ENCODE peak calls at places on chromosome 17, in four cellular contexts. M is testis, E is thyroid gland, G is tibial nerve. T is an unnamed sample.
A peak's percentile ranks its signal among the peaks of the same experiment; 100 is the strongest.

GRCh38 chr17:4607261-4607731 is 23.0 kb downstream of the SMTNL2 start:
- DNase-seq in G (no peak), E (no peak), M (peak; percentile 77), T (no peak)

GRCh38 chr17:32160526-32160925 is 18.2 kb downstream of the RHOT1 start:
- DNase-seq in E (no peak), M (no peak), G (no peak), T (no peak)

GRCh38 chr17:10130733-10131132 is 67.7 kb downstream of the GAS7 start:
- DNase-seq in M (no peak), G (no peak), E (no peak), T (no peak)

GRCh38 chr17:12231027-12231682 is 210.5 kb downstream of the MAP2K4 start:
- DNase-seq in G (no peak), M (no peak), E (no peak), T (no peak)

GRCh38 chr17:40322417-40323315 is 13.7 kb downstream of the RARA start:
- DNase-seq in G (no peak), E (peak; percentile 78), M (peak; percentile 46), T (peak; percentile 70)

GRCh38 chr17:3554440-3554839 is 3.2 kb downstream of the TRPV3 start:
- DNase-seq in G (no peak), E (no peak), M (no peak), T (no peak)

GRCh38 chr17:29210879-29211278 is 30.7 kb upstream of the MYO18A start:
- DNase-seq in E (no peak), G (no peak), M (no peak), T (no peak)

GRCh38 chr17:77884967-77885641 is 73.4 kb upstream of the TNRC6C start:
- DNase-seq in E (no peak), M (no peak), G (no peak), T (no peak)

GRCh38 chr17:73786286-73786743 is 142.1 kb upstream of the SDK2 start:
- DNase-seq in G (no peak), M (peak; percentile 26), E (no peak), T (peak; percentile 63)

GRCh38 chr17:61285483-61286320 is 113.9 kb upstream of the TBX2 start:
- DNase-seq in G (no peak), M (no peak), E (no peak), T (no peak)

GRCh38 chr17:58517378-58517927 is 3.0 kb upstream of the MTMR4 start:
- DNase-seq in E (no peak), G (no peak), M (no peak), T (no peak)

GRCh38 chr17:82464567-82464929 is 6.0 kb downstream of the NARF start:
- DNase-seq in G (no peak), E (no peak), M (no peak), T (no peak)

GRCh38 chr17:48517478-48517877 is 13.3 kb downstream of the HOXB1 start:
- DNase-seq in E (no peak), G (no peak), M (no peak), T (no peak)

GRCh38 chr17:43368740-43369506 is 29.9 kb upstream of the ARL4D start:
- DNase-seq in G (peak; percentile 68), E (peak; percentile 87), M (peak; percentile 78), T (peak; percentile 80)

GRCh38 chr17:44541884-44542581 is 15.3 kb upstream of the FZD2 start:
- DNase-seq in E (no peak), G (no peak), M (no peak), T (no peak)

GRCh38 chr17:46931596-46931995 is 8.6 kb downstream of the GOSR2 start:
- DNase-seq in M (no peak), G (no peak), E (no peak), T (no peak)

GRCh38 chr17:75405365-75406221 is at the start of gene GRB2:
- DNase-seq in G (peak; percentile 95), E (peak; percentile 99), M (peak; percentile 98), T (peak; percentile 99)

GRCh38 chr17:69506489-69506888 is 92.0 kb downstream of the MAP2K6 start:
- DNase-seq in M (no peak), E (no peak), G (no peak), T (no peak)

GRCh38 chr17:67246648-67247415 is 1.8 kb upstream of the HELZ start:
- DNase-seq in E (peak; percentile 87), G (no peak), M (peak; percentile 49), T (peak; percentile 78)

GRCh38 chr17:27513849-27514248 is 57.6 kb downstream of the KSR1 start:
- DNase-seq in G (no peak), M (no peak), E (peak; percentile 81), T (no peak)

GRCh38 chr17:41915566-41915965 is 3.2 kb downstream of the ACLY start:
- DNase-seq in E (no peak), G (no peak), M (no peak), T (no peak)

GRCh38 chr17:17236295-17237025 is 508 bp downstream of the FLCN start:
- DNase-seq in G (no peak), M (no peak), E (peak; percentile 42), T (no peak)

GRCh38 chr17:38535886-38536285 is 69.9 kb downstream of the SRCIN1 start:
- DNase-seq in E (no peak), M (no peak), G (no peak), T (no peak)

GRCh38 chr17:50359998-50360461 is 13.0 kb downstream of the MRPL27 start:
- DNase-seq in M (no peak), E (no peak), G (no peak), T (no peak)

GRCh38 chr17:32015245-32016013 is 8.2 kb downstream of the LRRC37B start:
- DNase-seq in M (no peak), E (no peak), G (no peak), T (no peak)

DNA sequence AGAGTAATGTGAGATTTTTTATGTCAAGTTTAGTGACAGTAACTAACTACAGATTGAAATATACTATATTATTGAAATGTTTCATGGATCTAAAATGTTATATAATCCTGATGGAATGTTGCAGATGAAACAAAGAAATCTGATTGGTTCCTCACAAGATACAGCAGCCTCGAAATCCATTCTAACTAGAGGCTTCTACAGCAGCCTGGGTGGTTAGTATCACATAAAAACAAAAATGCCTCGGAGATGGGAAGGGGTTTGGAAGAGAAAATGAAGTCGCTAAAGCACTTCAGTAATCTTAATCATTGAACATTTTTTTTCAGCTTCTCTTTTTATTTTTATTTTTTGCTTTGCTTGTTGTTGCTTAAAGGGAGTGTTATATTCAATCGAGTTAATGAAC is 75.2 kb downstream of the TANC2 start:
- DNase-seq in G (no peak), M (no peak), E (no peak), T (no peak)
- TF ChIP-seq CTCF in G (no peak), M (no peak), E (no peak), T (no peak)

DNA sequence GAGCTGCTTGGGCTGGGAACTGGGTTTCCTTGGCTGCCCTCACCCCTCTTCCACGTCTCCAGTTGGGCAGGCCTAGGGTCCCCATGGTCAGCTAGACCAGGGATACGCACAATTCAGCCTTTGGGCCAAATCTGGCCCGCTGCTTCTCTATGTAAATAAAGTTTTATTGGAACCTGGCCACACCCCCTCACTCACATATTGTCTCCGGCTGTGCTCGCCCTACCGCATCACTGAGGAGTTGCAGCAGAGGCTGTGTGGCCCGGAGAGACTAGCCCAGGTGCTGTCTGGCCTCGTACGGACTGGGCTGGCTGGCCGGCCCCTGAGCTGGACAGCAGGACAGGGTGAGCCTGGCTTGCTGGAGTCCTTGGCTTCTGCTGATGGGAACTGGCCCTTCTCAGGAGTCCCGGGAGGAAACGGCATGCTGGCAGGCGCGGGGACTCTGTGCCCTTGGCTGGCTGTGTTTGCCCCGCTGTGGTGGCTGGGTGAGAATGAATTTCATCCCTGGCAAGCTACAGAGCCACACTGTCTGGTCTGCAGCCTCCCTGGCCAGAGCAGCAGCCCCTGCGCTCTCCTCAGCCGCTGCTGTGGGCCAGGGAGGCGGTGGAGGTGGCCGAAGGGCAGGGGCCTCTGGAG is 82.0 kb downstream of the ENGASE start:
- DNase-seq in E (no peak), M (no peak), G (no peak), T (no peak)
- TF ChIP-seq POLR2A in E (no peak), M (no peak), G (no peak), T (no peak)

GRCh38 chr17:80362428-80363119 is 52.4 kb upstream of the ENDOV start:
- DNase-seq in G (peak; percentile 52), E (peak; percentile 21), M (peak; percentile 60), T (no peak)

GRCh38 chr17:80365001-80365965 is 49.7 kb upstream of the ENDOV start:
- DNase-seq in M (no peak), G (no peak), E (no peak), T (no peak)

GRCh38 chr17:80363518-80364090 is 51.4 kb upstream of the ENDOV start:
- DNase-seq in G (no peak), E (no peak), M (no peak), T (no peak)

GRCh38 chr17:80363120-80363515 is 51.8 kb upstream of the ENDOV start:
- DNase-seq in M (no peak), E (no peak), G (no peak), T (no peak)

DNA sequence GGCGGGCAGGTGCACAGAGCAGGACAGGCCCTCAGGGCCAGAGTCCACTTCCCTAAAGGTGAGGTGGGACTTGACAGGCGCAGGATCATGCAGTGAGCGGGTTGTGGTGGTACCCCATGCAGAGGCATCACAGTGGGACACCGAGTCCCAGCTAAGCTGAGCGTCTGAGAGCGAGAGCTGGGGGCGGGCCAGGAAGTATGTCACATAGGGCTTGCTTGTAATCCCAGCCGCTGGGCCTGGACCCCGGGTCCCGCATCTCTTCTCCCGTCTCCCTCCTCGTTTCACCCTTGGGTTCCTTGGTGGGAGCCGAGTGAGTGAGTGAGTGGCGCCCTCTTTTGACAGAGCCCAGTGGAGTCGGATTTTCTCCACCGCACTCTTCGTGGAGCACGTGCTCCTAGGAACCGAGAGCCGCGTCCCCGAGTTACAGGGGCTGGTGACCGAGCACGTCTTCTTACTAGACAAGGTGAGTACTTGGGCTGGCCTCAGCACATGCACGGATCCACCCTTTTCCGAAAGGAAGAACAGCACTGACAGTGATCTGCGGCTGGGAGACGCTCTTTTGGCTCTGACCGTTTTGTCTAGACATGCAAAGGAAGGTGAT is 50.8 kb upstream of the ENDOV start:
- DNase-seq in G (no peak), E (no peak), M (peak; percentile 60), T (no peak)
- TF ChIP-seq CTCF in G (no peak), E (no peak), M (no peak), T (no peak)

GRCh38 chr17:30337393-30337999 is 3.6 kb upstream of the TMIGD1 start:
- DNase-seq in E (no peak), M (no peak), G (no peak), T (no peak)

GRCh38 chr17:30332057-30332542 is 1.8 kb downstream of the TMIGD1 start:
- DNase-seq in M (no peak), G (no peak), E (no peak), T (no peak)

GRCh38 chr17:30334421-30334820 is 564 bp upstream of the TMIGD1 start:
- DNase-seq in E (no peak), M (no peak), G (no peak), T (no peak)

GRCh38 chr17:30336369-30337171 is 2.7 kb upstream of the TMIGD1 start:
- DNase-seq in E (peak; percentile 29), M (peak; percentile 39), G (no peak), T (peak; percentile 50)

DNA sequence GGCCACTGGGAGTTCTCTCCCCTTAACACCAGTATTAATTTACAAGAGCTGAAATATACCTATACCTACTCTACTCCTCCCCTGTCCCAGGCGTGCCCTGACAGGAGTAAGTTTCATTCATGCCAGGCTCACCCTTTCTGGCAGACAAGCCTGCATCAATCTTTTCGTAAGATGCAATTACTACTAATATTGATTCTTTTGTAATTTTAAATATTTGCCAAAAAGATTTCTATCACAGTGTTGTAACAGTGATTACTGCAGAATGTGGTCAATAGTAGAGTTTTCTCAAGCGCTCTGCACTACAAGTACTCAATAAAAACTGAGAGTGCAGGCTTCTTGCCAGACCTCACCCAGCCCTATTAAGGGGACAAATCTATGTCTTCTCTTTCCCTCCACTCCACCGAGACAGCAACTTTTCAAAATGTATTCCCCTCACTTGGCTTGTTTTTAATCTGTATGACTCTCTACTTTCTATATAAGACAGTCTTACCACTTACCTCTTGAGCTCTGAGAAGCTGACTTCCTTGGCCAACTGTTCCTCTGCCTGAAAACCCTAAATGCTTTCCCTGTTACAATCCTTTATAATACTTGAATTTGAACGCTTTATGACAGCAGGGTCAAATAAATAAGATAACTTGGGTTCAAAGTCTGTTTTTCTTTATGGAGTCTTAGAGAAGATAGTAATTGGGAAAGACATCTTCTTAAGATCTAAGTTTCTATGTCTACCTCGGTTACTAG is at the start of gene TMIGD1:
- DNase-seq in M (no peak), G (no peak), E (no peak), T (no peak)
- TF ChIP-seq POLR2A in M (no peak), G (no peak), E (no peak), T (no peak)